ENCODE peak calls at places on chromosomes 4 and X, in seven cellular contexts. S is CD4-positive, alpha-beta T cell; F is Calu3; Z is H9; P is MCF 10A; V is lower leg skin; X is M059J. T is an unnamed sample.

GRCh38 chrX:120790118-120790517 is 85.5 kb downstream of the CT47B1 start:
- DNase-seq in S (no peak), F (peak), Z (peak), P (peak), V (no peak), X (peak), T (peak)

GRCh38 chr4:183409956-183410355 is 34.5 kb upstream of the CDKN2AIP start:
- DNase-seq in S (no peak), F (peak), Z (no peak), P (no peak), V (no peak), X (no peak), T (no peak)

GRCh38 chr4:31803511-31804195 is 1083.5 kb downstream of the PCDH7 start:
- DNase-seq in S (no peak), F (no peak), Z (no peak), P (no peak), V (no peak), X (no peak), T (no peak)

GRCh38 chrX:10516781-10517322 is 103.5 kb downstream of the MID1 start:
- DNase-seq in S (no peak), F (no peak), Z (no peak), P (no peak), V (no peak), X (no peak), T (no peak)

GRCh38 chrX:150547511-150548115 is 20.8 kb upstream of the MTM1 start:
- DNase-seq in S (no peak), F (peak), Z (peak), P (peak), V (peak), X (peak), T (peak)

GRCh38 chr4:47525154-47525819 is 40.2 kb downstream of the ATP10D start:
- DNase-seq in S (no peak), F (no peak), Z (no peak), P (peak), V (no peak), X (peak), T (no peak)

GRCh38 chr4:85715996-85716737 is 241.2 kb downstream of the ARHGAP24 start:
- DNase-seq in S (no peak), F (no peak), Z (no peak), P (no peak), V (no peak), X (peak), T (no peak)

GRCh38 chr4:1318046-1318375 is 28.3 kb downstream of the MAEA start:
- DNase-seq in S (no peak), F (no peak), Z (no peak), P (no peak), V (no peak), X (no peak), T (no peak)

GRCh38 chr4:171583790-171584189 is 229.4 kb upstream of the GALNTL6 start:
- DNase-seq in S (no peak), F (no peak), Z (no peak), P (no peak), V (no peak), X (no peak), T (no peak)

GRCh38 chrX:154750301-154751120 is at the start of gene GAB3:
- DNase-seq in S (peak), F (peak), Z (no peak), P (no peak), V (no peak), X (peak), T (peak)

GRCh38 chrX:111047575-111047974 is 48.4 kb upstream of the PAK3 start:
- DNase-seq in S (no peak), F (no peak), Z (no peak), P (no peak), V (no peak), X (no peak), T (no peak)

GRCh38 chrX:308821-309520 is 9.6 kb downstream of the GTPBP6 start:
- DNase-seq in S (no peak), F (no peak), Z (no peak), P (no peak), V (no peak), X (no peak), T (no peak)

GRCh38 chr4:173332963-173333657 is 1.0 kb downstream of the HMGB2 start:
- DNase-seq in S (peak), F (peak), Z (no peak), P (peak), V (no peak), X (peak), T (no peak)

GRCh38 chr4:26252349-26252748 is 68.5 kb upstream of the RBPJ start:
- DNase-seq in S (no peak), F (peak), Z (no peak), P (no peak), V (no peak), X (peak), T (no peak)